ENCODE peak calls at places on chromosomes 13 and 19, in six cellular contexts. One of them, this sample, is unnamed.
A peak's percentile ranks its signal among the peaks of the same experiment; 100 is the strongest.

GRCh38 chr13:64453831-64454230 is 2776.3 kb downstream of the PCDH9 start:
- DNase-seq in fibroblast of the aortic adventitia: no peak
- DNase-seq in lower leg skin: no peak
- DNase-seq in neural progenitor cell: peak; percentile 65
- DNase-seq in HFFc6: no peak
- DNase-seq in upper lobe of right lung: no peak
- DNase-seq in this sample: no peak

GRCh38 chr19:50818859-50819472 is 4.6 kb downstream of the KLK1 start:
- DNase-seq in fibroblast of the aortic adventitia: no peak
- DNase-seq in lower leg skin: no peak
- DNase-seq in neural progenitor cell: no peak
- DNase-seq in HFFc6: no peak
- DNase-seq in upper lobe of right lung: no peak
- DNase-seq in this sample: no peak

GRCh38 chr13:36282818-36283432 is 14.7 kb downstream of the CCDC169 start:
- DNase-seq in fibroblast of the aortic adventitia: peak; percentile 77
- DNase-seq in lower leg skin: no peak
- DNase-seq in neural progenitor cell: peak; percentile 41
- DNase-seq in HFFc6: peak; percentile 33
- DNase-seq in upper lobe of right lung: no peak
- DNase-seq in this sample: no peak

GRCh38 chr19:55493052-55493649 is 4.9 kb downstream of the SSC5D start:
- DNase-seq in fibroblast of the aortic adventitia: peak; percentile 49
- DNase-seq in lower leg skin: no peak
- DNase-seq in neural progenitor cell: no peak
- DNase-seq in HFFc6: peak; percentile 45
- DNase-seq in upper lobe of right lung: no peak
- DNase-seq in this sample: no peak

GRCh38 chr19:39415111-39416046 is 2.9 kb downstream of the PLEKHG2 start:
- DNase-seq in fibroblast of the aortic adventitia: no peak
- DNase-seq in lower leg skin: no peak
- DNase-seq in neural progenitor cell: no peak
- DNase-seq in HFFc6: no peak
- DNase-seq in upper lobe of right lung: no peak
- DNase-seq in this sample: no peak

GRCh38 chr13:61664821-61665705 is 249.4 kb upstream of the PCDH20 start:
- DNase-seq in fibroblast of the aortic adventitia: no peak
- DNase-seq in lower leg skin: no peak
- DNase-seq in neural progenitor cell: no peak
- DNase-seq in HFFc6: no peak
- DNase-seq in upper lobe of right lung: no peak
- DNase-seq in this sample: no peak

GRCh38 chr13:46389985-46390384 is 2.9 kb upstream of the RUBCNL start:
- DNase-seq in fibroblast of the aortic adventitia: no peak
- DNase-seq in lower leg skin: no peak
- DNase-seq in neural progenitor cell: peak; percentile 60
- DNase-seq in HFFc6: no peak
- DNase-seq in upper lobe of right lung: no peak
- DNase-seq in this sample: no peak

GRCh38 chr13:76723551-76724232 is 162.5 kb downstream of the KCTD12 start:
- DNase-seq in fibroblast of the aortic adventitia: peak; percentile 96
- DNase-seq in lower leg skin: peak; percentile 30
- DNase-seq in neural progenitor cell: peak; percentile 26
- DNase-seq in HFFc6: peak; percentile 86
- DNase-seq in upper lobe of right lung: no peak
- DNase-seq in this sample: no peak

GRCh38 chr19:51461723-51462161 is 3.5 kb upstream of the SIGLEC8 start:
- DNase-seq in fibroblast of the aortic adventitia: no peak
- DNase-seq in lower leg skin: no peak
- DNase-seq in neural progenitor cell: no peak
- DNase-seq in HFFc6: no peak
- DNase-seq in upper lobe of right lung: no peak
- DNase-seq in this sample: no peak

GRCh38 chr19:44847144-44848035 is 1.3 kb downstream of the NECTIN2 start:
- DNase-seq in fibroblast of the aortic adventitia: peak; percentile 40
- DNase-seq in lower leg skin: peak; percentile 71
- DNase-seq in neural progenitor cell: peak; percentile 75
- DNase-seq in HFFc6: peak; percentile 44
- DNase-seq in upper lobe of right lung: peak; percentile 89
- DNase-seq in this sample: peak; percentile 46

GRCh38 chr19:8423821-8424223 is 10.7 kb downstream of the MARCHF2 start:
- DNase-seq in fibroblast of the aortic adventitia: peak; percentile 99
- DNase-seq in lower leg skin: peak; percentile 94
- DNase-seq in neural progenitor cell: no peak
- DNase-seq in HFFc6: peak; percentile 97
- DNase-seq in upper lobe of right lung: peak; percentile 85
- DNase-seq in this sample: peak; percentile 88

GRCh38 chr13:73390100-73390499 is 331.3 kb downstream of the KLF5 start:
- DNase-seq in fibroblast of the aortic adventitia: no peak
- DNase-seq in lower leg skin: no peak
- DNase-seq in neural progenitor cell: no peak
- DNase-seq in HFFc6: no peak
- DNase-seq in upper lobe of right lung: no peak
- DNase-seq in this sample: no peak

GRCh38 chr13:75876371-75877050 is 240.4 kb downstream of the LMO7 start:
- DNase-seq in fibroblast of the aortic adventitia: peak; percentile 83
- DNase-seq in lower leg skin: peak; percentile 56
- DNase-seq in neural progenitor cell: peak; percentile 71
- DNase-seq in HFFc6: peak; percentile 65
- DNase-seq in upper lobe of right lung: peak; percentile 63
- DNase-seq in this sample: no peak

GRCh38 chr19:10220695-10221094 is 10.4 kb downstream of the S1PR2 start:
- DNase-seq in fibroblast of the aortic adventitia: no peak
- DNase-seq in lower leg skin: no peak
- DNase-seq in neural progenitor cell: no peak
- DNase-seq in HFFc6: no peak
- DNase-seq in upper lobe of right lung: no peak
- DNase-seq in this sample: no peak

GRCh38 chr13:44719857-44720671 is 143.9 kb upstream of the TSC22D1 start:
- DNase-seq in fibroblast of the aortic adventitia: peak; percentile 90
- DNase-seq in lower leg skin: no peak
- DNase-seq in neural progenitor cell: no peak
- DNase-seq in HFFc6: peak; percentile 85
- DNase-seq in upper lobe of right lung: no peak
- DNase-seq in this sample: no peak

GRCh38 chr13:80050252-80050651 is 290.7 kb downstream of the SPRY2 start:
- DNase-seq in fibroblast of the aortic adventitia: peak; percentile 58
- DNase-seq in lower leg skin: no peak
- DNase-seq in neural progenitor cell: no peak
- DNase-seq in HFFc6: no peak
- DNase-seq in upper lobe of right lung: no peak
- DNase-seq in this sample: no peak

GRCh38 chr19:50230379-50231351 is 27.2 kb downstream of the MYH14 start:
- DNase-seq in fibroblast of the aortic adventitia: no peak
- DNase-seq in lower leg skin: no peak
- DNase-seq in neural progenitor cell: peak; percentile 57
- DNase-seq in HFFc6: no peak
- DNase-seq in upper lobe of right lung: no peak
- DNase-seq in this sample: no peak

GRCh38 chr13:43676320-43676719 is 110.5 kb downstream of the ENOX1 start:
- DNase-seq in fibroblast of the aortic adventitia: no peak
- DNase-seq in lower leg skin: no peak
- DNase-seq in neural progenitor cell: no peak
- DNase-seq in HFFc6: no peak
- DNase-seq in upper lobe of right lung: no peak
- DNase-seq in this sample: no peak

GRCh38 chr19:10379880-10380310 is 477 bp downstream of the TYK2 start:
- DNase-seq in fibroblast of the aortic adventitia: no peak
- DNase-seq in lower leg skin: no peak
- DNase-seq in neural progenitor cell: no peak
- DNase-seq in HFFc6: no peak
- DNase-seq in upper lobe of right lung: no peak
- DNase-seq in this sample: no peak

GRCh38 chr13:41428155-41428554 is 29.2 kb upstream of the RGCC start:
- DNase-seq in fibroblast of the aortic adventitia: no peak
- DNase-seq in lower leg skin: no peak
- DNase-seq in neural progenitor cell: peak; percentile 53
- DNase-seq in HFFc6: no peak
- DNase-seq in upper lobe of right lung: no peak
- DNase-seq in this sample: no peak

GRCh38 chr19:3234800-3235199 is 10.3 kb downstream of the CELF5 start:
- DNase-seq in fibroblast of the aortic adventitia: no peak
- DNase-seq in lower leg skin: no peak
- DNase-seq in neural progenitor cell: no peak
- DNase-seq in HFFc6: no peak
- DNase-seq in upper lobe of right lung: no peak
- DNase-seq in this sample: no peak

GRCh38 chr19:2167896-2168618 is 4.3 kb downstream of the DOT1L start:
- DNase-seq in fibroblast of the aortic adventitia: peak; percentile 55
- DNase-seq in lower leg skin: peak; percentile 68
- DNase-seq in neural progenitor cell: no peak
- DNase-seq in HFFc6: peak; percentile 55
- DNase-seq in upper lobe of right lung: peak; percentile 87
- DNase-seq in this sample: no peak

GRCh38 chr19:17830567-17831418 is 9.5 kb upstream of the INSL3 start:
- DNase-seq in fibroblast of the aortic adventitia: peak; percentile 63
- DNase-seq in lower leg skin: no peak
- DNase-seq in neural progenitor cell: peak; percentile 96
- DNase-seq in HFFc6: peak; percentile 5
- DNase-seq in upper lobe of right lung: peak; percentile 69
- DNase-seq in this sample: no peak

GRCh38 chr13:79741006-79741405 is 260.1 kb downstream of the NDFIP2 start:
- DNase-seq in fibroblast of the aortic adventitia: peak; percentile 87
- DNase-seq in lower leg skin: no peak
- DNase-seq in neural progenitor cell: no peak
- DNase-seq in HFFc6: peak; percentile 23
- DNase-seq in upper lobe of right lung: no peak
- DNase-seq in this sample: no peak

GRCh38 chr19:29098091-29098490 is 114.9 kb downstream of the UQCRFS1 start:
- DNase-seq in fibroblast of the aortic adventitia: no peak
- DNase-seq in lower leg skin: peak; percentile 26
- DNase-seq in neural progenitor cell: no peak
- DNase-seq in HFFc6: no peak
- DNase-seq in upper lobe of right lung: no peak
- DNase-seq in this sample: no peak
- TF ChIP-seq CTCF in fibroblast of the aortic adventitia: no peak
- TF ChIP-seq CTCF in lower leg skin: no peak
- TF ChIP-seq CTCF in neural progenitor cell: no peak
- TF ChIP-seq CTCF in HFFc6: no peak
- TF ChIP-seq CTCF in upper lobe of right lung: no peak
- TF ChIP-seq CTCF in this sample: no peak

GRCh38 chr19:4985551-4985991 is 16.7 kb downstream of the KDM4B start:
- DNase-seq in fibroblast of the aortic adventitia: no peak
- DNase-seq in lower leg skin: no peak
- DNase-seq in neural progenitor cell: no peak
- DNase-seq in HFFc6: no peak
- DNase-seq in upper lobe of right lung: no peak
- DNase-seq in this sample: no peak

GRCh38 chr19:4984448-4984990 is 15.6 kb downstream of the KDM4B start:
- DNase-seq in fibroblast of the aortic adventitia: no peak
- DNase-seq in lower leg skin: no peak
- DNase-seq in neural progenitor cell: no peak
- DNase-seq in HFFc6: no peak
- DNase-seq in upper lobe of right lung: no peak
- DNase-seq in this sample: no peak

GRCh38 chr19:4987286-4987685 is 18.4 kb downstream of the KDM4B start:
- DNase-seq in fibroblast of the aortic adventitia: peak; percentile 25
- DNase-seq in lower leg skin: no peak
- DNase-seq in neural progenitor cell: no peak
- DNase-seq in HFFc6: no peak
- DNase-seq in upper lobe of right lung: no peak
- DNase-seq in this sample: no peak

GRCh38 chr19:4986471-4986888 is 17.6 kb downstream of the KDM4B start:
- DNase-seq in fibroblast of the aortic adventitia: no peak
- DNase-seq in lower leg skin: no peak
- DNase-seq in neural progenitor cell: no peak
- DNase-seq in HFFc6: no peak
- DNase-seq in upper lobe of right lung: no peak
- DNase-seq in this sample: no peak

DNA sequence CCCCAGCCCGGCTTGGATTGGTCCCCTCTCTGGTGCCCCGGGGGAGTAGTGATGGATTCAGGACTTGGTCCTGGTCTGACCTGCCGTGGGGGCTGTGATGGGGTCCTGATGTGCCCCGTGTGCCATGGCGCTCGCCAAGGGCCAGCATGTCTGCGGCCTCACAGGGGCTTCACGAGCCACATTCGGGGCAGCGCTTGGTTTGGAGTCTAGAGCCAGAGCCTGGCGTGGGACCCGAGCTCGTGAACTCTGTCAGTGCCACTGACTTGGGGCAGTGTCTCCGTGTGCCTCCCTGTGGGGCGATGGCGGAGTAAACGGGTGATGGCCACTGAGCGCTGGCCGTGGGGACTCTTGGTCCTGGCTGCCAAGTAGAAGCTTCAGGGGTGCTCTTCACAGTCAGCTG is 17.1 kb downstream of the KDM4B start:
- DNase-seq in fibroblast of the aortic adventitia: no peak
- DNase-seq in lower leg skin: no peak
- DNase-seq in neural progenitor cell: no peak
- DNase-seq in HFFc6: no peak
- DNase-seq in upper lobe of right lung: no peak
- DNase-seq in this sample: no peak
- TF ChIP-seq CTCF in fibroblast of the aortic adventitia: no peak
- TF ChIP-seq CTCF in lower leg skin: no peak
- TF ChIP-seq CTCF in neural progenitor cell: no peak
- TF ChIP-seq CTCF in HFFc6: no peak
- TF ChIP-seq CTCF in upper lobe of right lung: no peak
- TF ChIP-seq CTCF in this sample: no peak

DNA sequence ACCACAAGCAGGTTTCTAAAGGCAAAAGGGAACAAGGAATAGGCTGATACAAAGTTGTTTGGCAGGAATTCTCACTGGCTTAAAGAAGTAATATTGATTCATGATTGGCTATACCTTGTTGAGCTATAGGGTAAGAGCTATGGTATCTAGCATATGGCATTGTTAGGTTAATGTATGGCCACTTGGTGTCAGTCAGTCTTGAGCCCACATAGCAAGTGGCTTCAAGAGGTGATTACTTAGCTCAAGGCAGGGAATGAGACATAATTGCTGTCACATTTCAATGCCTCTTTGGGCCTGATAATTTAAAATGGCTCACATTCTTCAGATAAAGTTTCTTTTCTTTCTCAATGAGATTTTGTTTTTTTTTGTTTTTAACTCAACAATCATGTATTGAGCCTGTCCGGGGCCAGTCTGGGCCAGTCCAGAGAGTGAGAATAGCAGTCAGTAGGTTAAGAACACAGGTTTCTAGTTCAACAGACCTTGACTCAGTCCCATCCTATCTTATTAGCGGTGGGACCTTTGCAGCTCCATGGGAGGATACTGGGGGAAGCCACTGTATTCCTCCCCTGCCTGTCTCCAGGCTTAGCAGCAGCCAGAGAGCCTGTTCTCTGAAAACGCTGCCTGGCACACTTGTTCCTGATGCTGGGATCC is 45.8 kb upstream of the RCBTB2 start:
- DNase-seq in fibroblast of the aortic adventitia: no peak
- DNase-seq in lower leg skin: no peak
- DNase-seq in neural progenitor cell: no peak
- DNase-seq in HFFc6: no peak
- DNase-seq in upper lobe of right lung: no peak
- DNase-seq in this sample: no peak
- TF ChIP-seq CTCF in fibroblast of the aortic adventitia: no peak
- TF ChIP-seq CTCF in lower leg skin: no peak
- TF ChIP-seq CTCF in neural progenitor cell: no peak
- TF ChIP-seq CTCF in HFFc6: no peak
- TF ChIP-seq CTCF in upper lobe of right lung: no peak
- TF ChIP-seq CTCF in this sample: no peak

DNA sequence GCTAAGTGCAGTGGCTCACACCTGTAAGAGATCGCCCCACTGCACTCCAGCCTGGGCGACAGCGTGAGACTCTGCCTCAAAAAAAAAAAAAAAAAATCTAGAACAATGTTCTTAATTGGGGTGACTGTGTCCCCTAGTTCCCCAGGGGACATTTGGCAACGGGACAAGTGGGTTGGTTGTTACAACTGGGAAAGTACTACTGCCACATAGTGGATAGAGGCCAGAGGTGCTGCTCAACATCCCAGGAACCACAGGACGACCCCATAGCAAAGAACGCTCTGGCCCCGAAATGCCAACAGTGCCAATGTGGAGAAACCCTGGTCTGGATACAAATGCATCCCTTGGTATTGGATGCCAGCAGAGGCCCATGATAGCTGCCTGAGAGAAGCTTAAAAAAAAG is 11.8 kb downstream of the NLRP12 start:
- DNase-seq in fibroblast of the aortic adventitia: no peak
- DNase-seq in lower leg skin: no peak
- DNase-seq in neural progenitor cell: peak; percentile 41
- DNase-seq in HFFc6: no peak
- DNase-seq in upper lobe of right lung: no peak
- DNase-seq in this sample: no peak
- TF ChIP-seq CTCF in fibroblast of the aortic adventitia: no peak
- TF ChIP-seq CTCF in lower leg skin: no peak
- TF ChIP-seq CTCF in neural progenitor cell: peak; percentile 46
- TF ChIP-seq CTCF in HFFc6: peak; percentile 36
- TF ChIP-seq CTCF in upper lobe of right lung: no peak
- TF ChIP-seq CTCF in this sample: no peak

This sample was measured in omental fat pad.